ENCODE peak calls at places on chromosomes 3 and 15, in five cellular contexts. P is CD4-positive, CD25-positive, alpha-beta regulatory T cell; H is heart left ventricle; B is testis; Q is naive thymus-derived CD4-positive, alpha-beta T cell. O is an unnamed sample. For H3K4me1, the result is how much of the 10 kb centered on the place peaks cover.

GRCh38 chr15:53851110-53851833 is 91.8 kb upstream of the WDR72 start:
- DNase-seq in P (no peak), H (no peak), B (no peak), Q (no peak), O (no peak)

GRCh38 chr3:120642368-120642948 is 39.6 kb downstream of the HGD start:
- DNase-seq in P (no peak), H (no peak), B (no peak), Q (no peak), O (no peak)

GRCh38 chr3:128922804-128923459 is 43.5 kb downstream of the ACAD9 start:
- DNase-seq in P (peak), H (no peak), B (no peak), Q (peak), O (no peak)

GRCh38 chr3:197317250-197317963 is 19.0 kb upstream of the DLG1 start:
- DNase-seq in P (no peak), H (no peak), B (no peak), Q (no peak), O (no peak)

GRCh38 chr15:70856884-70857546 is 3.1 kb upstream of the LARP6 start:
- DNase-seq in P (no peak), H (peak), B (peak), Q (no peak), O (peak)

GRCh38 chr3:149655826-149656599 is 1.8 kb downstream of the WWTR1 start:
- DNase-seq in P (no peak), H (no peak), B (no peak), Q (no peak), O (no peak)

GRCh38 chr3:112605285-112605684 is 35.7 kb downstream of the CCDC80 start:
- DNase-seq in P (no peak), H (no peak), B (no peak), Q (no peak), O (no peak)

GRCh38 chr3:4584537-4585249 is 91.5 kb downstream of the ITPR1 start:
- DNase-seq in P (no peak), H (no peak), B (peak), Q (peak), O (peak)

GRCh38 chr3:38163117-38163870 is 2.0 kb upstream of the OXSR1 start:
- DNase-seq in P (no peak), H (no peak), B (no peak), Q (no peak), O (no peak)

GRCh38 chr3:128547368-128547987 is 54.5 kb upstream of the GATA2 start:
- DNase-seq in P (no peak), H (no peak), B (no peak), Q (no peak), O (no peak)

GRCh38 chr3:68631810-68632545 is 300.4 kb downstream of the TAFA4 start:
- DNase-seq in P (no peak), H (no peak), B (no peak), Q (no peak), O (no peak)

GRCh38 chr15:41994171-41994650 is 21.9 kb upstream of the EHD4 start:
- DNase-seq in P (no peak), H (no peak), B (no peak), Q (no peak), O (no peak)

GRCh38 chr3:190699784-190700183 is 162.7 kb downstream of the GMNC start:
- DNase-seq in P (no peak), H (no peak), B (no peak), Q (no peak), O (no peak)

GRCh38 chr3:21290557-21290956 is 460.5 kb downstream of the ZNF385D start:
- DNase-seq in P (no peak), H (no peak), B (no peak), Q (no peak), O (no peak)

GRCh38 chr3:65729973-65730372 is 308.7 kb downstream of the MAGI1 start:
- DNase-seq in P (no peak), H (no peak), B (no peak), Q (no peak), O (no peak)

GRCh38 chr15:81264072-81264857 is 59.7 kb downstream of the STARD5 start:
- DNase-seq in P (no peak), H (no peak), B (no peak), Q (no peak), O (no peak)

GRCh38 chr15:43912991-43913927 is 86.5 kb downstream of the WDR76 start:
- DNase-seq in P (no peak), H (peak), B (no peak), Q (no peak), O (peak)

GRCh38 chr15:40040770-40041169 is 1.8 kb upstream of the SRP14 start:
- DNase-seq in P (no peak), H (no peak), B (no peak), Q (no peak), O (no peak)

GRCh38 chr15:40044717-40045571 is 6.0 kb upstream of the SRP14 start:
- DNase-seq in P (peak), H (peak), B (peak), Q (peak), O (peak)

GRCh38 chr15:40040293-40040635 is 1.3 kb upstream of the SRP14 start:
- DNase-seq in P (no peak), H (no peak), B (no peak), Q (no peak), O (no peak)

GRCh38 chr15:40043927-40044716 is 5.1 kb upstream of the SRP14 start:
- DNase-seq in P (no peak), H (no peak), B (no peak), Q (no peak), O (no peak)

DNA sequence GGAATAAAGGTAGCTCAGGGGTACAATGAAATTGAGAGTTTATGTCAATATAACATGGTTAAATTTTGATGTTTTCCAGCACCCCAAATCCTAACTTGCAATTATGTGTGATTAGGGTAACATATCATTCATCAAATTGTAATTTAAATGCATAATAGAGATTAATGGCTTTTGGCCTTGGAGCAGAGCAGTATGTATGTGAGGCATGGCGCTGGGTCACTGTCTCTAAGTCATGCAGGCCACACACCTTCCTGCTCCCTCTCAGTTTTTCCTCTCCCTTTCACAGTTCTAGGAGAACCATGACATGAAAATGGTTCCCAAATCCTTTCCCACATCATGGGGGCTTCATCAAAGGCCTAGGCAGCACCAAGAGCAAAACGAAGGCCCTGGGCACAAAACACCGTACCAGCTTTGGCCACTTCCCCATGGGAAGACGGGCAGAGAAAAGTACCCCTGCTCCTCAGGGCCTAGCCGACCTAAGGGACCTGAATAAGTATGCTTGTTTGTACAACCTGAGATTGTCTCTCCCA is 3.9 kb upstream of the SRP14 start:
- DNase-seq in P (no peak), H (no peak), B (no peak), Q (no peak), O (no peak)
- H3K4me1 ChIP-seq in P (under half), H (under half), B (under half), Q (under half), O (under half)

GRCh38 chr3:25472153-25472552 is 44.1 kb downstream of the RARB start:
- DNase-seq in P (no peak), H (no peak), B (peak), Q (no peak), O (no peak)

GRCh38 chr3:25471081-25471768 is 43.2 kb downstream of the RARB start:
- DNase-seq in P (no peak), H (peak), B (no peak), Q (no peak), O (no peak)

GRCh38 chr3:25469609-25470008 is 41.5 kb downstream of the RARB start:
- DNase-seq in P (no peak), H (peak), B (peak), Q (no peak), O (peak)

GRCh38 chr3:25465266-25465860 is 37.3 kb downstream of the RARB start:
- DNase-seq in P (no peak), H (no peak), B (no peak), Q (no peak), O (no peak)

GRCh38 chr3:25468866-25469319 is 40.8 kb downstream of the RARB start:
- DNase-seq in P (no peak), H (peak), B (peak), Q (no peak), O (peak)
- H3K27ac ChIP-seq in P (no peak), H (no peak), B (no peak), Q (no peak), O (peak)

DNA sequence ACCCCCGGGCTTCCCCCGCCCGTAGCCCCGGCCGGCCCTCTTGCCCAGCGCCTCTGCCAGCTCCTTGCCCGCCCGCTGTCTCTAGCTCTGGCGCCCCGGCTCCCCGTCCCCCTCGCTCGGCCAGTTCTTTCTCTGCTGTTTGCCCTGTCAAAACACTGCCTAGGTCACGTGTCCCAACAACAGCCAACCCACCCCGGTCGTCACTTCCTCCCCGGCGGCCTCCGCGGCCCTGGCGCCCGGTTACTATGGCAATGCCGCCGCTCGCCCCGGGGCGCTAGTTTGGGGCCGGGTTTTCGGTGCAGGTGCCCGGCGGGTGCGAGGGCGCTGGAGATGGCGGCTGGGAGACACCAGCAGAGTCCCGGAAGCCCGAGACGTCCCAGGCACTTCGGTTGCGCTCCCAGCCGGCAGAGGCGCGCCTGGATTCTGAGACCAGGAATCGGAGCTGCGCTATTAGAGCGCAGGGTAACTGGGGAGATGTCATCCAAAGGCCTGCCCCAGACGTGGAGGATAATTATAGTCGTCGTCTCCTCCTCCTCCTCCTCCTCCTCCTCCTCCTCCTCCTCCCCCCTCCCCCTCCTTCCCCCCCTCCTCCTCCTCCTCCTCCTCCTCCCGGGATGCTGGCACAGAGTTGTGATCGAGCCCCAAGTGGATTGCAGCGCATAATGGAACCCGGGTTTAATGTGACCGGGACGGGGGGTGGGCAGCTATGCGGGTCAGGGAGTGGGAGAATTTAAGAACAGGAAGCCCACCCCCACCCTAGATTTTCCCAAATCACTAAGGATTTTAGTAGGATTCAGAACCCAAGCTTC is at the start of gene ATOSA:
- DNase-seq in P (peak), H (peak), B (peak), Q (peak), O (peak)
- H3K4me1 ChIP-seq in P (half or more), H (under half), B (under half), Q (half or more), O (under half)

DNA sequence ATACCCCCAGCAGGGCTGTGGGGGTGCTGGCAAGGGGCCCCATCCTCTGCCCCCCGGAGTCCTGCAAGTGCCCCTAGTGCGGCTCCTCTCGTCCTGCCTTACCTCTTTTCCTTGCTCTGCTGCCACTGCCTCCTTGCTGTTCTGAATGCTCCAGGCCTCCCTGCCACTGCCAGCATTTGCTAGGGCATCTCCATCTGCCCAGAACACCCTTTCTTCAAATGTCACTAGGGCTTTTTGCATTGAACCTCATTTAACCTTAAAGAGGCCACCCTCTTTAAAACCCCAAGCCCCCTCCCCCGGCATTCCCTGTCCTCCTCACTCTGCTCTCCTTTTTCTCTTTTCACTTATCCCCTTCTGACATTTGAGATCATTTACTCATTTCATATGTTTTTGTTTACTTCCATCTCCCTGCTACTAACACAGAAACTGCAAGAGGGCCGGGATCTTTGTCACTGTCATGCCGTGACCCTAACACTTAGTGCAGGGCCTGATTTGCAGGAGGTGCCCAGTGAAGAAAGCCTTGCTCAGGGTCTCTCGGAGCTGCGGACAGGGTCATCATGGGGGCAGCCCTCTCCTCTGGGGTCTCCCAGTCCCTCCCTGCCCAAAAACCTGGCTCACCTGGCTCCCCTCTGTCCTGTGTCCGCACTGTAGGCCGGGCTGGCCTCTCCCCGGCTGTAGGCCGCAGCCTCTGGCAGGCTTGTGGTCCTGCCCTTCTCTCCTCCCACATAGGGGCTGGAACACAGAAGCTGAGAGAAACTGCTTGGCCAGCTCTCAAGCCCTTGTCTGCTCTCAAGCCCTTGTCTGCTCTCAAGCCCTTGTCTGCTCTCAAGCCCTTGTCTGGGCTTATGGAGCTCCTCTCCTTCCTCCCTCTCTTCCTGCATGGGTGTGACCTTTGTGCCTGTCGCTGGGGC is at the start of gene ACOX2:
- DNase-seq in P (no peak), H (peak), B (peak), Q (no peak), O (peak)
- H3K27ac ChIP-seq in P (no peak), H (peak), B (peak), Q (no peak), O (peak)

GRCh38 chr15:89142423-89142822 is 54.2 kb downstream of the ABHD2 start:
- DNase-seq in P (no peak), H (no peak), B (no peak), Q (no peak), O (no peak)
- H3K4me1 ChIP-seq in P (under half), H (half or more), B (under half), Q (under half), O (under half)

O was measured in right cardiac atrium.